ENCODE peak calls at places on chromosome 5, in six cellular contexts. A, Q, N, G, L and S are unnamed samples.

GRCh38 chr5:45533692-45534091 is 162.5 kb downstream of the HCN1 start:
- DNase-seq in A (no peak), Q (no peak), N (no peak), G (no peak), L (no peak), S (no peak)

GRCh38 chr5:16913187-16913839 is 22.8 kb downstream of the MYO10 start:
- DNase-seq in A (no peak), Q (no peak), N (no peak), G (peak), L (no peak), S (no peak)

GRCh38 chr5:83145241-83145640 is 67.9 kb downstream of the XRCC4 start:
- DNase-seq in A (no peak), Q (no peak), N (peak), G (no peak), L (no peak), S (no peak)

GRCh38 chr5:172800088-172800551 is 29.1 kb upstream of the DUSP1 start:
- DNase-seq in A (peak), Q (peak), N (peak), G (no peak), L (peak), S (no peak)

GRCh38 chr5:41842777-41843176 is 27.4 kb downstream of the OXCT1 start:
- DNase-seq in A (no peak), Q (no peak), N (no peak), G (no peak), L (no peak), S (no peak)

GRCh38 chr5:180097926-180098325 is 26.4 kb upstream of the RNF130 start:
- DNase-seq in A (no peak), Q (no peak), N (no peak), G (no peak), L (no peak), S (no peak)

GRCh38 chr5:17325770-17326599 is 108.6 kb downstream of the BASP1 start:
- DNase-seq in A (no peak), Q (no peak), N (no peak), G (no peak), L (no peak), S (no peak)

GRCh38 chr5:132180134-132180745 is 47.4 kb downstream of the P4HA2 start:
- DNase-seq in A (no peak), Q (no peak), N (peak), G (peak), L (no peak), S (no peak)

GRCh38 chr5:151250346-151251000 is 2.5 kb upstream of the GM2A start:
- DNase-seq in A (no peak), Q (no peak), N (no peak), G (no peak), L (no peak), S (no peak)

GRCh38 chr5:150778517-150779396 is at the start of gene SMIM3:
- DNase-seq in A (peak), Q (peak), N (peak), G (peak), L (peak), S (peak)

GRCh38 chr5:126937796-126938195 is 92.6 kb downstream of the MARCHF3 start:
- DNase-seq in A (no peak), Q (no peak), N (peak), G (no peak), L (no peak), S (no peak)

GRCh38 chr5:68225188-68225910 is 9.8 kb downstream of the PIK3R1 start:
- DNase-seq in A (no peak), Q (peak), N (peak), G (peak), L (peak), S (no peak)

GRCh38 chr5:69113851-69114250 is 20.0 kb downstream of the SLC30A5 start:
- DNase-seq in A (no peak), Q (no peak), N (no peak), G (no peak), L (no peak), S (no peak)

GRCh38 chr5:103119067-103119764 is 722 bp downstream of the GIN1 start:
- DNase-seq in A (no peak), Q (no peak), N (peak), G (no peak), L (no peak), S (no peak)

GRCh38 chr5:139675825-139676224 is 27.7 kb downstream of the CXXC5 start:
- DNase-seq in A (no peak), Q (no peak), N (no peak), G (no peak), L (no peak), S (no peak)

GRCh38 chr5:1091632-1092031 is 20.2 kb downstream of the SLC12A7 start:
- DNase-seq in A (no peak), Q (no peak), N (no peak), G (no peak), L (no peak), S (no peak)

GRCh38 chr5:149387081-149387611 is 8.1 kb upstream of the IL17B start:
- DNase-seq in A (peak), Q (no peak), N (peak), G (no peak), L (peak), S (no peak)

GRCh38 chr5:116448869-116449453 is 125.7 kb downstream of the SEMA6A start:
- DNase-seq in A (no peak), Q (no peak), N (no peak), G (no peak), L (no peak), S (no peak)

GRCh38 chr5:86979801-86980510 is 287.7 kb upstream of the RASA1 start:
- DNase-seq in A (no peak), Q (no peak), N (peak), G (peak), L (no peak), S (no peak)

GRCh38 chr5:39009280-39009679 is 64.9 kb downstream of the RICTOR start:
- DNase-seq in A (no peak), Q (no peak), N (no peak), G (no peak), L (no peak), S (no peak)

GRCh38 chr5:159951387-159951786 is 35.1 kb downstream of the ADRA1B start:
- DNase-seq in A (no peak), Q (no peak), N (no peak), G (no peak), L (no peak), S (no peak)

GRCh38 chr5:143515829-143516228 is 112.3 kb upstream of the NR3C1 start:
- DNase-seq in A (no peak), Q (no peak), N (peak), G (no peak), L (no peak), S (no peak)

GRCh38 chr5:65021527-65022226 is 252.9 kb downstream of the CWC27 start:
- DNase-seq in A (no peak), Q (no peak), N (no peak), G (no peak), L (no peak), S (no peak)

GRCh38 chr5:107889387-107889786 is 218.7 kb upstream of the EFNA5 start:
- DNase-seq in A (no peak), Q (no peak), N (no peak), G (no peak), L (no peak), S (no peak)

GRCh38 chr5:96752341-96753016 is 55.3 kb downstream of the ERAP1 start:
- DNase-seq in A (no peak), Q (no peak), N (peak), G (peak), L (no peak), S (peak)

GRCh38 chr5:123755587-123756324 is 243.8 kb downstream of the CSNK1G3 start:
- DNase-seq in A (no peak), Q (no peak), N (peak), G (no peak), L (no peak), S (no peak)

GRCh38 chr5:175747539-175748060 is 89.7 kb downstream of the HRH2 start:
- DNase-seq in A (no peak), Q (no peak), N (no peak), G (no peak), L (no peak), S (no peak)

GRCh38 chr5:68518286-68518685 is 302.7 kb downstream of the PIK3R1 start:
- DNase-seq in A (no peak), Q (no peak), N (no peak), G (no peak), L (no peak), S (no peak)

GRCh38 chr5:61623401-61624069 is 291.5 kb downstream of the ZSWIM6 start:
- DNase-seq in A (no peak), Q (no peak), N (no peak), G (no peak), L (no peak), S (peak)

GRCh38 chr5:125412051-125412560 is 665.7 kb upstream of the ZNF608 start:
- DNase-seq in A (peak), Q (no peak), N (peak), G (peak), L (no peak), S (no peak)

GRCh38 chr5:176779537-176779936 is 30.8 kb upstream of the UNC5A start:
- DNase-seq in A (no peak), Q (no peak), N (no peak), G (no peak), L (no peak), S (no peak)

GRCh38 chr5:83632874-83633273 is 87.8 kb downstream of the HAPLN1 start:
- DNase-seq in A (no peak), Q (no peak), N (peak), G (peak), L (no peak), S (no peak)

GRCh38 chr5:39505751-39506150 is 81.0 kb upstream of the DAB2 start:
- DNase-seq in A (no peak), Q (peak), N (no peak), G (no peak), L (no peak), S (no peak)

GRCh38 chr5:168943999-168944398 is 356.9 kb downstream of the SLIT3 start:
- DNase-seq in A (no peak), Q (no peak), N (peak), G (no peak), L (no peak), S (no peak)

GRCh38 chr5:54904425-54904824 is 81.0 kb downstream of the ESM1 start:
- DNase-seq in A (no peak), Q (no peak), N (peak), G (peak), L (no peak), S (no peak)
- TF ChIP-seq CTCF in A (no peak), Q (peak), N (peak), G (no peak), L (no peak), S (peak)

GRCh38 chr5:92911851-92912250 is 669.2 kb downstream of the NR2F1-AS1 start:
- DNase-seq in A (no peak), Q (no peak), N (no peak), G (no peak), L (no peak), S (no peak)

GRCh38 chr5:92908952-92909351 is 672.1 kb downstream of the NR2F1-AS1 start:
- DNase-seq in A (no peak), Q (no peak), N (no peak), G (no peak), L (no peak), S (no peak)

GRCh38 chr5:92907914-92908606 is 673.0 kb downstream of the NR2F1-AS1 start:
- DNase-seq in A (no peak), Q (no peak), N (peak), G (no peak), L (no peak), S (no peak)

GRCh38 chr5:92911293-92911692 is 669.7 kb downstream of the NR2F1-AS1 start:
- DNase-seq in A (no peak), Q (no peak), N (no peak), G (no peak), L (no peak), S (no peak)

DNA sequence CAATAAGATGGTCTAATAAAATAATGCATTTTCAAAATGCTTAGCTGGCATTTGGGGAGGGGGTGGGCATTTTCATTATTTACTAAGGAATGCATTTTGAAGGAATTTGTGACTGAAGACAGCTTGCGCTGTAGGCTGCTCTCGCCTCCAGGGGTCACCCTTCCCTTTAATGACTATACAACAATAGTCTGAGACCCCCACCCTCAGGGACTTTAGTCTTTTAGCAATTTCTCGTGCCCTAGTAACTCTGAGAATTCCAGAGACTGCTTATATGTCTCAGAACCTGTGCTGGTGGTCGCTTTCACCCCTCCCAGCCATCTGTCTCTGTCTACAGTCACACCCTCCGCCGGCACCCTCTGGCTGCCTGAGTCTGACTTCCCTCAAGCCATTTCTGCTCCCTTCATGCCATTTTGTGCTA is 671.5 kb downstream of the NR2F1-AS1 start:
- DNase-seq in A (peak), Q (no peak), N (peak), G (peak), L (no peak), S (peak)
- TF ChIP-seq CTCF in A (no peak), Q (peak), N (peak), G (peak), L (no peak), S (peak)

GRCh38 chr5:35345222-35345621 is 114.9 kb upstream of the PRLR start:
- DNase-seq in A (no peak), Q (no peak), N (peak), G (no peak), L (no peak), S (no peak)
- TF ChIP-seq CTCF in A (no peak), Q (no peak), N (no peak), G (no peak), L (no peak), S (peak)

DNA sequence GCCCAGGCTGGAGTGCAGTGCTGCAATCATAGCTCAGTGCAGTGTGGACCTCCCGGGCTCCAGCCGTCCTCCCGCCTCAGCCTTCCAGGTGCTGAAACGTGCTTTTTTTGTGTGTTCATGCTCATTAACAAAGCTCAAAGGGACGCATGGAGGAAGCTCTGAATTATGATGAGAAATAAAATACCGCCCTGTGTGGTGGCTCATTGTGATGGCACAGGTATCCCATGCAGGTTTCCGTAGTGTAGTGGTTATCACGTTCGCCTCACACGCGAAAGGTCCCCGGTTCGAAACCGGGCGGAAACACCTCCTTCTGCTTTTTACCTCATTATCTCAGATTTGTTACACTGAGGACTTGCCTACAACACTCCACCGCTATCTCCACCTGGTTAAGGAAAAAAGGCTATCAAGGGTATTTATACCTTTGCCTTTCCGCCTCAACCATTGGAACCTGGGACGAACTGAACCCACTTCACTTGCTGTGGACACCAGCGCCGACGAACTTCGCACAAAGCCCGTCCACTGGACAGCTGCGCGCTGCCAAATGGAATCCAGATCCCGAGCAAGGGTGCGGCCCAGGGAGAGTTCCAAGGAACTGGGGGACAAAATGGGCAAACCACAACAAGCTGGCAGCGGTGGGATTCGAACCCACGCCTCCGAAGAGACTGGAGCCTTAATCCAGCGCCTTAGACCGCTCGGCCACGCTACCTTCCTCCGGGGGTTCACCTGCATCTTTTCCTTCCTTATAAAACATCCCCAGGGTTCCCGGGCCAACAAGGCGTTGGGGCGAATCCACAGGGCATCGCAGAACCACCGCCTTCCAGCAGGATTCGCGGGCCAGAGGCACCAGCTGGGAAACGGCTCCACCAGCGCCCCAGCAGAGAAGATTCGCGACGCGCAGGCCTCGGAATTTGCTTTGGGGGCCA is 26.3 kb downstream of the OR2V2 start:
- DNase-seq in A (no peak), Q (no peak), N (no peak), G (peak), L (no peak), S (no peak)
- TF ChIP-seq CTCF in A (no peak), Q (no peak), N (no peak), G (no peak), L (no peak), S (peak)

GRCh38 chr5:6066026-6066425 is 312.3 kb downstream of the MED10 start:
- DNase-seq in A (no peak), Q (no peak), N (no peak), G (no peak), L (no peak), S (no peak)
- TF ChIP-seq CTCF in A (no peak), Q (no peak), N (no peak), G (no peak), L (no peak), S (no peak)

GRCh38 chr5:76746677-76747076 is 30.8 kb downstream of the F2R start:
- DNase-seq in A (no peak), Q (no peak), N (no peak), G (no peak), L (no peak), S (no peak)
- TF ChIP-seq CTCF in A (no peak), Q (no peak), N (no peak), G (no peak), L (no peak), S (peak)

GRCh38 chr5:56516034-56516433 is 282.9 kb upstream of the ANKRD55 start:
- DNase-seq in A (no peak), Q (no peak), N (no peak), G (no peak), L (no peak), S (no peak)
- TF ChIP-seq CTCF in A (no peak), Q (no peak), N (no peak), G (no peak), L (no peak), S (no peak)

GRCh38 chr5:91401175-91401574 is 18.1 kb upstream of the ARRDC3 start:
- DNase-seq in A (no peak), Q (no peak), N (no peak), G (no peak), L (no peak), S (no peak)

GRCh38 chr5:91403404-91403803 is 20.3 kb upstream of the ARRDC3 start:
- DNase-seq in A (no peak), Q (no peak), N (peak), G (no peak), L (no peak), S (no peak)

DNA sequence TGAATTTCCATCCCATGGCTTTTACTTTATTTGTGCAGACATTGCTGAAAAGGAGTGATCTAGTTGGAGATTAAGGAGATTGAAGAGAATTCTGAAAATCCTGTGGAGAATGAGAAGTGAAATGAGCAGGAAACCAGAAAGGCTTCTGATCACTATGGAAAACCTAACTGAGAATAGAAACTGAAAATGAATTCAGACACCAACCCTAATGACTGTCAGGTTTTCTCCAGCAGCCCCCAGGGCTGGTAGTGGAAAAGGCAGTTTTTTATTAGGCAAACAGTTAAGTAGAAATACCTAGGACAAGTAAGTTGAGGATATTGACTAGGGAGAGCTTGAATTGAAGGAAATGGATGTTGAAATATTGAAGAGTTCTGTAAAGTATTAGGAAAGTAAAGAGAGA is 14.7 kb upstream of the ARRDC3 start:
- DNase-seq in A (no peak), Q (no peak), N (no peak), G (no peak), L (no peak), S (no peak)
- TF ChIP-seq CTCF in A (no peak), Q (no peak), N (no peak), G (no peak), L (no peak), S (no peak)